ENCODE peak calls at places on chromosomes 6 and 20, in four cellular contexts. One of them, this sample, is unnamed.

GRCh38 chr20:21228511-21228910 is 74.6 kb upstream of the XRN2 start:
- DNase-seq in psoas muscle: no peak
- DNase-seq in left ventricle myocardium inferior: no peak
- DNase-seq in CD4-positive, alpha-beta T cell: no peak
- DNase-seq in this sample: no peak

GRCh38 chr6:96211341-96211740 is 195.6 kb downstream of the FUT9 start:
- DNase-seq in CD4-positive, alpha-beta T cell: no peak
- DNase-seq in left ventricle myocardium inferior: no peak
- DNase-seq in psoas muscle: no peak
- DNase-seq in this sample: no peak

GRCh38 chr6:39339111-39339510 is 16.6 kb upstream of the KCNK16 start:
- DNase-seq in psoas muscle: no peak
- DNase-seq in left ventricle myocardium inferior: no peak
- DNase-seq in CD4-positive, alpha-beta T cell: no peak
- DNase-seq in this sample: no peak

GRCh38 chr6:150314230-150315188 is 54.3 kb upstream of the IYD start:
- DNase-seq in left ventricle myocardium inferior: no peak
- DNase-seq in psoas muscle: no peak
- DNase-seq in CD4-positive, alpha-beta T cell: no peak
- DNase-seq in this sample: no peak

GRCh38 chr20:6657904-6658303 is 109.6 kb upstream of the BMP2 start:
- DNase-seq in psoas muscle: no peak
- DNase-seq in left ventricle myocardium inferior: no peak
- DNase-seq in CD4-positive, alpha-beta T cell: no peak
- DNase-seq in this sample: no peak

GRCh38 chr6:131136021-131136847 is 967 bp downstream of the AKAP7 start:
- DNase-seq in psoas muscle: no peak
- DNase-seq in left ventricle myocardium inferior: no peak
- DNase-seq in CD4-positive, alpha-beta T cell: no peak
- DNase-seq in this sample: peak; percentile 83

GRCh38 chr6:31763617-31763940 is 1.1 kb downstream of the SAPCD1 start:
- DNase-seq in psoas muscle: no peak
- DNase-seq in left ventricle myocardium inferior: no peak
- DNase-seq in CD4-positive, alpha-beta T cell: no peak
- DNase-seq in this sample: peak; percentile 69

GRCh38 chr6:128410584-128410983 is 109.8 kb downstream of the PTPRK start:
- DNase-seq in CD4-positive, alpha-beta T cell: no peak
- DNase-seq in psoas muscle: no peak
- DNase-seq in left ventricle myocardium inferior: no peak
- DNase-seq in this sample: no peak

GRCh38 chr6:34234667-34235604 is 1.7 kb upstream of the HMGA1 start:
- DNase-seq in left ventricle myocardium inferior: no peak
- DNase-seq in CD4-positive, alpha-beta T cell: no peak
- DNase-seq in psoas muscle: no peak
- DNase-seq in this sample: no peak

GRCh38 chr6:111423055-111423633 is 59.9 kb downstream of the REV3L start:
- DNase-seq in CD4-positive, alpha-beta T cell: no peak
- DNase-seq in left ventricle myocardium inferior: no peak
- DNase-seq in psoas muscle: no peak
- DNase-seq in this sample: peak; percentile 24

GRCh38 chr20:34215711-34216381 is 25.4 kb upstream of the ASIP start:
- DNase-seq in psoas muscle: peak; percentile 87
- DNase-seq in CD4-positive, alpha-beta T cell: peak; percentile 4
- DNase-seq in left ventricle myocardium inferior: peak; percentile 87
- DNase-seq in this sample: peak; percentile 96

GRCh38 chr20:17969276-17969883 is 562 bp downstream of the MGME1 start:
- DNase-seq in psoas muscle: peak; percentile 40
- DNase-seq in CD4-positive, alpha-beta T cell: no peak
- DNase-seq in left ventricle myocardium inferior: no peak
- DNase-seq in this sample: peak; percentile 66

GRCh38 chr6:97497713-97498331 is 214.8 kb upstream of the MMS22L start:
- DNase-seq in left ventricle myocardium inferior: peak; percentile 53
- DNase-seq in CD4-positive, alpha-beta T cell: peak; percentile 17
- DNase-seq in psoas muscle: peak; percentile 48
- DNase-seq in this sample: peak; percentile 82

GRCh38 chr6:64280569-64280968 is 645.0 kb downstream of the PHF3 start:
- DNase-seq in CD4-positive, alpha-beta T cell: no peak
- DNase-seq in psoas muscle: no peak
- DNase-seq in left ventricle myocardium inferior: no peak
- DNase-seq in this sample: peak; percentile 47

This sample was measured in GM23248.